ENCODE peak calls at places on chromosomes 4 and X, in four cellular contexts. One of them, this sample, is unnamed.
A peak's percentile ranks its signal among the peaks of the same experiment; 100 is the strongest.

GRCh38 chr4:185831125-185831815 is 19.3 kb upstream of the SORBS2 start:
- ATAC-seq in heart left ventricle: peak; percentile 57
- ATAC-seq in psoas muscle: no peak
- ATAC-seq in left lung: no peak
- ATAC-seq in this sample: no peak

GRCh38 chr4:17670423-17670822 is 56.0 kb downstream of the MED28 start:
- ATAC-seq in psoas muscle: no peak
- ATAC-seq in heart left ventricle: no peak
- ATAC-seq in left lung: no peak
- ATAC-seq in this sample: no peak

GRCh38 chrX:10450229-10450958 is 170.0 kb downstream of the MID1 start:
- ATAC-seq in heart left ventricle: peak; percentile 31
- ATAC-seq in psoas muscle: no peak
- ATAC-seq in left lung: no peak
- ATAC-seq in this sample: no peak

GRCh38 chr4:128846063-128846462 is 36.6 kb downstream of the JADE1 start:
- ATAC-seq in psoas muscle: peak; percentile 91
- ATAC-seq in left lung: peak; percentile 65
- ATAC-seq in heart left ventricle: peak; percentile 78
- ATAC-seq in this sample: no peak

GRCh38 chr4:83599183-83599582 is 63.3 kb downstream of the GPAT3 start:
- ATAC-seq in heart left ventricle: no peak
- ATAC-seq in psoas muscle: no peak
- ATAC-seq in left lung: peak; percentile 84
- ATAC-seq in this sample: no peak

GRCh38 chr4:60019180-60019579 is 1180.9 kb upstream of the ADGRL3 start:
- ATAC-seq in psoas muscle: no peak
- ATAC-seq in left lung: no peak
- ATAC-seq in heart left ventricle: no peak
- ATAC-seq in this sample: no peak

GRCh38 chrX:24229400-24229879 is 79.9 kb downstream of the ZFX start:
- ATAC-seq in psoas muscle: no peak
- ATAC-seq in left lung: no peak
- ATAC-seq in heart left ventricle: peak; percentile 33
- ATAC-seq in this sample: no peak

GRCh38 chr4:73468170-73468569 is 13.4 kb upstream of the AFM start:
- ATAC-seq in heart left ventricle: no peak
- ATAC-seq in psoas muscle: no peak
- ATAC-seq in left lung: no peak
- ATAC-seq in this sample: no peak

GRCh38 chrX:53073115-53073581 is 9.0 kb upstream of the TSPYL2 start:
- ATAC-seq in left lung: no peak
- ATAC-seq in heart left ventricle: no peak
- ATAC-seq in psoas muscle: peak; percentile 4
- ATAC-seq in this sample: peak; percentile 46

GRCh38 chr4:40367451-40367850 is 32.3 kb downstream of the CHRNA9 start:
- ATAC-seq in heart left ventricle: no peak
- ATAC-seq in left lung: no peak
- ATAC-seq in psoas muscle: no peak
- ATAC-seq in this sample: no peak

DNA sequence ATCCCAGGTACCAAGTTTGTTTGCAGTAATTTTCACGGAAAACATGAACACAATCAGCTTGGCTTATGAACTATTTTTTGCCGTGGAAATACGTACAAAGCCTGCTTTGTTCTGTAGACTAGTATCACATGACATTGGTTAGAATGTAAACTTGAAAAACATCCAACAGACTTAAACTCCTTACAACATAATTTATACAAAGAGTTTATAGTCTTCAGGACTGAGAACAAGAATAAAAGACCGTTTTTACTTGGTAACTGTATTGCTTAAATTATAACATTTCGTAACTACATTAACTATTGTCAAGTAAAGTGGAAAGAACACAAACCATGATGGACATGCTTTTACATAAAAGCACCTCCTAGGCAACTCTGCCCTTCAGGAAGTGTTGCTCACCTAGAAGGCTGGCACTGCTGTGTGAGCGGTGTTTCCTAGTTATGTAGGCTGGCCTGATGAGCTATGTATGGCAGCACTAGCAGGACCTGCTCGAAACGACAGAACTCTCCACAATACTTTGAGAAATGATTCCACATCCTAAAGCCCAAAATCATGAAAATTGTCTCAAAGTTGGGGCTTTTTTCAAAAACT is 41.9 kb upstream of the WDR1 start:
- ATAC-seq in left lung: peak; percentile 19
- ATAC-seq in heart left ventricle: no peak
- ATAC-seq in psoas muscle: no peak
- ATAC-seq in this sample: peak; percentile 52
- H3K4me1 ChIP-seq in left lung: no peaks in the 10 kb centered on the region
- H3K4me1 ChIP-seq in heart left ventricle: no peaks in the 10 kb centered on the region
- H3K4me1 ChIP-seq in psoas muscle: no peaks in the 10 kb centered on the region
- H3K4me1 ChIP-seq in this sample: no peaks in the 10 kb centered on the region

GRCh38 chr4:184444953-184445309 is 29.4 kb downstream of the IRF2 start:
- ATAC-seq in left lung: no peak
- ATAC-seq in psoas muscle: peak; percentile 36
- ATAC-seq in heart left ventricle: no peak
- ATAC-seq in this sample: no peak

GRCh38 chr4:184450045-184450444 is 24.3 kb downstream of the IRF2 start:
- ATAC-seq in left lung: peak; percentile 6
- ATAC-seq in heart left ventricle: peak; percentile 51
- ATAC-seq in psoas muscle: peak; percentile 50
- ATAC-seq in this sample: no peak

GRCh38 chr4:184446132-184446531 is 28.2 kb downstream of the IRF2 start:
- ATAC-seq in heart left ventricle: no peak
- ATAC-seq in left lung: no peak
- ATAC-seq in psoas muscle: no peak
- ATAC-seq in this sample: no peak

GRCh38 chr4:184448828-184449227 is 25.5 kb downstream of the IRF2 start:
- ATAC-seq in heart left ventricle: peak; percentile 88
- ATAC-seq in psoas muscle: peak; percentile 82
- ATAC-seq in left lung: peak; percentile 83
- ATAC-seq in this sample: peak; percentile 84

DNA sequence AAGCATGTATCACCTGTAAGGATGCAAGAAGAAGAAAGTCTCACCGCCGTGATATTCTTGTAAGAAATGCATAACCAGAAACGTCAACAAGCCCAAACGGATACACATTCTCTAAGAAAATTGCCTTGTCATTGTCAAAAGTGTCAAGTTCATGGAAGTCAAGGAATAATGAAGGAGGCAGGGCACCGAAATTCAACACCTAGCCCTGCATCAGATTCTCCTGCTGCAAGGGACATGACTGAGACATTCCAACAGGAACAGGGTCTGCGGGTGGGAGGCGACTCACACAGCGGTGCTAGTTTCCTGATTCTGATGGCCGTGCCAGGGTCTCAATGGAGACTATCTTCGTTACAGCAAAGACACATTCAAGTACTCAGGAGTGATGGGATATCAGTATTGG is 26.7 kb downstream of the IRF2 start:
- ATAC-seq in heart left ventricle: no peak
- ATAC-seq in left lung: no peak
- ATAC-seq in psoas muscle: no peak
- ATAC-seq in this sample: no peak
- H3K4me1 ChIP-seq in heart left ventricle: peaks cover 60% of the 10 kb centered on the region
- H3K4me1 ChIP-seq in left lung: peaks cover 18% of the 10 kb centered on the region
- H3K4me1 ChIP-seq in psoas muscle: peaks cover 88% of the 10 kb centered on the region
- H3K4me1 ChIP-seq in this sample: no peaks in the 10 kb centered on the region

GRCh38 chrX:124349054-124349453 is 2.7 kb downstream of the SH2D1A start:
- ATAC-seq in left lung: no peak
- ATAC-seq in psoas muscle: no peak
- ATAC-seq in heart left ventricle: no peak
- ATAC-seq in this sample: no peak
- H3K4me1 ChIP-seq in left lung: no peaks in the 10 kb centered on the region
- H3K4me1 ChIP-seq in psoas muscle: no peaks in the 10 kb centered on the region
- H3K4me1 ChIP-seq in heart left ventricle: no peaks in the 10 kb centered on the region
- H3K4me1 ChIP-seq in this sample: no peaks in the 10 kb centered on the region

DNA sequence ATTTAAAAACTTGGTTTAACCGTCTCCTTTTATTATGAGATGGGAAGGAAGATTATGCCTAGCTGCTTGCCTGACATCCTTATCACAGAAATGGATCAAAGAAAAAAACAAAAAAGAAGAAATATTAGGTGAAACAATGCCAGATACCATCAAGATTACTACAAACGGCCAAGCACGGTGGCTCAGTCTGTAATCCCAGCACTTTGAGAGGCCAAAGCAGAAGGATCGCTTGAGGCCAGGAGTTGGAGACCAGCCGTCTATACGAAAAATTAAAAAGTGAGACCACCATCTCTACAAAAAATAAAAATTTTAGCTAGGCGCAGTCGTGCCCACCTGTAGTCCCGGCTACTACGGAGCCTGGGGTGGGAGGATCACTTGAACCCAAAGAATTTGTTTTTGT is 2.3 kb downstream of the FRYL start:
- ATAC-seq in psoas muscle: no peak
- ATAC-seq in heart left ventricle: no peak
- ATAC-seq in left lung: no peak
- ATAC-seq in this sample: no peak
- H3K4me1 ChIP-seq in psoas muscle: peaks cover 50% of the 10 kb centered on the region
- H3K4me1 ChIP-seq in heart left ventricle: peaks cover 27% of the 10 kb centered on the region
- H3K4me1 ChIP-seq in left lung: peaks cover 27% of the 10 kb centered on the region
- H3K4me1 ChIP-seq in this sample: peaks cover 66% of the 10 kb centered on the region

DNA sequence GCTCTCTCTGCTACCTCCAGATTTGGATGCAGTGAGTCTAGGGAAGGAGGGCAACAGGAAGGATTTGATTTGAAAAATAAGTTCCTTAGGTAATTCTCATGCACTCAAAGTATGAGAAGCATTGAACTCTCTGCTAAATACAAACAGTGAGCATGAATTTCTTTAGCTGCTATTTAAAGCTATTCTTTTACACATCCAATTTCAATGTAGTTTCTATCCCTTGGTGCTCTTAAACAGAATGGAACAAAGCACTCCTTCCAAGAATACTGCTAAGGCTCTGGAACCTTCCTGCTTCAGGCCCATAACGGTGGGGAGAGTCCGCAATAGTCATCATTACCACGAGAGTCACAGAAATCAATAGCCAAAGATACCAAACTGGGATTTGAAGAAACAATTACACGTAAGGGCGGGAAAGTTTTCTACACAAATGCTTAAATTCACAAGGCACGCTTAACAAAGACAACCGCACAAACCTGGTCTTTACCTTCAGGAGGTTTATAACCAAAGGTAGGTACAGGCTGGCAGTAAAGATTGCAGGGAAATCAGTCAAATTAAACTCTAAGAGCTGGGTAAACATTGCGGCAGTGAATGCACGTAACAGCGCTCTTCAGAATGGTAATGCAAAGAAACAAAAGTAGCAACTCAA is 123.2 kb upstream of the NAP1L5 start:
- ATAC-seq in psoas muscle: no peak
- ATAC-seq in left lung: peak; percentile 11
- ATAC-seq in heart left ventricle: no peak
- ATAC-seq in this sample: no peak
- H3K4me1 ChIP-seq in psoas muscle: peaks cover 34% of the 10 kb centered on the region
- H3K4me1 ChIP-seq in left lung: peaks cover 15% of the 10 kb centered on the region
- H3K4me1 ChIP-seq in heart left ventricle: peaks cover 22% of the 10 kb centered on the region
- H3K4me1 ChIP-seq in this sample: peaks cover 4% of the 10 kb centered on the region

GRCh38 chrX:103538728-103539127 is 19.4 kb upstream of the RAB40A start:
- ATAC-seq in psoas muscle: no peak
- ATAC-seq in left lung: no peak
- ATAC-seq in heart left ventricle: no peak
- ATAC-seq in this sample: peak; percentile 44
- H3K4me1 ChIP-seq in psoas muscle: no peaks in the 10 kb centered on the region
- H3K4me1 ChIP-seq in left lung: no peaks in the 10 kb centered on the region
- H3K4me1 ChIP-seq in heart left ventricle: no peaks in the 10 kb centered on the region
- H3K4me1 ChIP-seq in this sample: peaks cover 25% of the 10 kb centered on the region

GRCh38 chrX:150849996-150850720 is 48.3 kb downstream of the CD99L2 start:
- ATAC-seq in left lung: no peak
- ATAC-seq in psoas muscle: peak; percentile 11
- ATAC-seq in heart left ventricle: no peak
- ATAC-seq in this sample: no peak
- H3K4me1 ChIP-seq in left lung: no peaks in the 10 kb centered on the region
- H3K4me1 ChIP-seq in psoas muscle: peaks cover 16% of the 10 kb centered on the region
- H3K4me1 ChIP-seq in heart left ventricle: no peaks in the 10 kb centered on the region
- H3K4me1 ChIP-seq in this sample: no peaks in the 10 kb centered on the region

DNA sequence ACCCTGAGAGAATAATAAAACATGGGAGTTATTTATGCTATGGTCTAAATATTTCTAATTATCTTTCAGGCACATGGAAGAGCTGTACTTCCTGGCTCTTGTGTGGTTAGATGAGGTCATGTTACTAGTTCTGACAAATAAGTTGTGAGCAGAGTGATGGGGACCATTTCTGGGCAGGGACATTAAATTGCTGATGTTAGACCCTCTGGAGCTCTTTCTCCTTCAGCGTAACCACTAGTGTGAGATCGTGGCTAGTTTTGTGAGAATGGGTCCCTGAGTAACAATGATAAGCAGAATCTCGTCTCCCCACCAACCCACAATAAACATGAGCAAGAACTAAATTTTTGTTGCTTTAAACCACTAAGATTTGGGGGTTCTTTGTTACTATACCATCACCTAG is 107.9 kb downstream of the MAML3 start:
- ATAC-seq in psoas muscle: no peak
- ATAC-seq in heart left ventricle: no peak
- ATAC-seq in left lung: no peak
- ATAC-seq in this sample: no peak
- H3K4me1 ChIP-seq in psoas muscle: peaks cover 47% of the 10 kb centered on the region
- H3K4me1 ChIP-seq in heart left ventricle: peaks cover 27% of the 10 kb centered on the region
- H3K4me1 ChIP-seq in left lung: peaks cover 6% of the 10 kb centered on the region
- H3K4me1 ChIP-seq in this sample: no peaks in the 10 kb centered on the region

GRCh38 chrX:16137416-16138107 is 14.2 kb downstream of the GRPR start:
- ATAC-seq in heart left ventricle: no peak
- ATAC-seq in psoas muscle: no peak
- ATAC-seq in left lung: no peak
- ATAC-seq in this sample: no peak

GRCh38 chrX:16138108-16138427 is 14.7 kb downstream of the GRPR start:
- ATAC-seq in left lung: no peak
- ATAC-seq in psoas muscle: no peak
- ATAC-seq in heart left ventricle: no peak
- ATAC-seq in this sample: no peak

GRCh38 chrX:16140983-16141382 is 17.6 kb downstream of the GRPR start:
- ATAC-seq in psoas muscle: no peak
- ATAC-seq in heart left ventricle: no peak
- ATAC-seq in left lung: no peak
- ATAC-seq in this sample: no peak

GRCh38 chrX:16140448-16140847 is 17.1 kb downstream of the GRPR start:
- ATAC-seq in psoas muscle: no peak
- ATAC-seq in heart left ventricle: no peak
- ATAC-seq in left lung: no peak
- ATAC-seq in this sample: no peak

GRCh38 chrX:16136080-16136479 is 12.7 kb downstream of the GRPR start:
- ATAC-seq in psoas muscle: no peak
- ATAC-seq in left lung: no peak
- ATAC-seq in heart left ventricle: no peak
- ATAC-seq in this sample: no peak
- H3K4me1 ChIP-seq in psoas muscle: no peaks in the 10 kb centered on the region
- H3K4me1 ChIP-seq in left lung: no peaks in the 10 kb centered on the region
- H3K4me1 ChIP-seq in heart left ventricle: no peaks in the 10 kb centered on the region
- H3K4me1 ChIP-seq in this sample: no peaks in the 10 kb centered on the region